ENCODE peak calls at places on chromosomes 3 and 15, in four cellular contexts. One of them, this sample, is unnamed.
A peak's percentile ranks its signal among the peaks of the same experiment; 100 is the strongest.

GRCh38 chr3:119427669-119428068 is 35.7 kb downstream of the TMEM39A start:
- DNase-seq in HCT116: no peak
- DNase-seq in OCI-LY7: no peak
- DNase-seq in hepatocyte: no peak
- DNase-seq in this sample: no peak

GRCh38 chr15:43150171-43150929 is 17.0 kb downstream of the TMEM62 start:
- DNase-seq in HCT116: no peak
- DNase-seq in OCI-LY7: no peak
- DNase-seq in hepatocyte: no peak
- DNase-seq in this sample: peak; percentile 79

GRCh38 chr15:24848050-24848449 is 106.7 kb upstream of the SNRPN start:
- DNase-seq in HCT116: no peak
- DNase-seq in OCI-LY7: no peak
- DNase-seq in hepatocyte: peak; percentile 81
- DNase-seq in this sample: no peak

GRCh38 chr3:87553058-87553457 is 276.7 kb upstream of the POU1F1 start:
- DNase-seq in HCT116: no peak
- DNase-seq in OCI-LY7: no peak
- DNase-seq in hepatocyte: peak; percentile 28
- DNase-seq in this sample: no peak

GRCh38 chr3:177609613-177610012 is 412.3 kb upstream of the TBL1XR1 start:
- DNase-seq in HCT116: no peak
- DNase-seq in OCI-LY7: no peak
- DNase-seq in hepatocyte: no peak
- DNase-seq in this sample: no peak

GRCh38 chr3:30544811-30545210 is 61.6 kb upstream of the TGFBR2 start:
- DNase-seq in HCT116: no peak
- DNase-seq in OCI-LY7: no peak
- DNase-seq in hepatocyte: no peak
- DNase-seq in this sample: no peak

GRCh38 chr3:54837964-54838363 is 89.9 kb downstream of the LRTM1 start:
- DNase-seq in HCT116: no peak
- DNase-seq in OCI-LY7: peak; percentile 10
- DNase-seq in hepatocyte: peak; percentile 16
- DNase-seq in this sample: no peak

GRCh38 chr3:48267782-48268181 is 26.9 kb downstream of the ZNF589 start:
- DNase-seq in HCT116: no peak
- DNase-seq in OCI-LY7: no peak
- DNase-seq in hepatocyte: peak; percentile 21
- DNase-seq in this sample: no peak

GRCh38 chr15:39145146-39145545 is 435.7 kb upstream of the THBS1 start:
- DNase-seq in HCT116: no peak
- DNase-seq in OCI-LY7: no peak
- DNase-seq in hepatocyte: no peak
- DNase-seq in this sample: no peak

GRCh38 chr3:186787642-186788481 is 4.5 kb downstream of the EIF4A2 start:
- DNase-seq in HCT116: no peak
- DNase-seq in OCI-LY7: peak; percentile 7
- DNase-seq in hepatocyte: no peak
- DNase-seq in this sample: no peak

GRCh38 chr3:16788440-16789057 is 96.2 kb upstream of the PLCL2 start:
- DNase-seq in HCT116: no peak
- DNase-seq in OCI-LY7: no peak
- DNase-seq in hepatocyte: no peak
- DNase-seq in this sample: no peak
- H3K9me2 ChIP-seq in HCT116: no peaks in the 10 kb centered on the region
- H3K9me2 ChIP-seq in OCI-LY7: no peaks in the 10 kb centered on the region
- H3K9me2 ChIP-seq in hepatocyte: no peaks in the 10 kb centered on the region
- H3K9me2 ChIP-seq in this sample: no peaks in the 10 kb centered on the region

DNA sequence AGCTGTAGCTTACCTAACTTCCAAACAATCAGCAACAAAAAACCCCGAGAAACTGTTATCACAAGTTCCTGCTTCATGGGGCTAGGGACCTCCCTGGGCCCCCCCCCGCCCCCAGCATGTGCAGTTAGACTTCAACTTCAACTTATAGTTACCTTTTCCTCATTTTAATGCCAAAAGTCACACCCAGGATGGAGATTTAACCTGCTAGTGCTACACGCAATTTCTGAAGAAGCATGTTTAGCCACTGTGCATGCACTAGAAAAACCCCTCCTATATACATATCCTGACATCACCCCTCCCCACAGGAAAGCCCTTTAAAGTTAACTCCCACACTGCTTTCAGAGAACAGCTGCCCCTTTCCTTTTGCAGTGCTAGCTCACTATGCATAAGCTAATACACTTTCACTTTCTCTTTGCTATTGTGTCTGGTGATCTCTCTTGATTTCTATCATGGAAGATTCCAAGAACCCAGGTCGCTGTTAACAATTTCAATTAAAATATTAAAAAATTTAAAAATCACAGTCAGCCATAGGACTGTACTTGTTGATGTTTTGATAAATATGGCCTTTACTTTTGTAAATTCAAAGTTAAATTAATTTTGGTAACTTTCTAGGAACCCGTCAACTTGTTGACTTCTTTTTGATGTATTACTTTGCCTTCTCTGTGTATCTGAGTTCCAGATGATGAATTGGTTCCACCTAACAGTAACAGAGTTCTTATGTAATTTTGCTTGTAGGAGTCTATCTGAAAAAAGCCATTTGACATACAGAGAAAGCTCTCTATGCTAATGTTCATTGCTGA is 75.2 kb upstream of the ACAD9 start:
- DNase-seq in HCT116: no peak
- DNase-seq in OCI-LY7: peak; percentile 85
- DNase-seq in hepatocyte: no peak
- DNase-seq in this sample: no peak
- H3K4me3 ChIP-seq in HCT116: no peak overlapping the region
- H3K4me3 ChIP-seq in OCI-LY7: peak overlapping the region; percentile 51
- H3K4me3 ChIP-seq in hepatocyte: no peak overlapping the region
- H3K4me3 ChIP-seq in this sample: no peak overlapping the region

DNA sequence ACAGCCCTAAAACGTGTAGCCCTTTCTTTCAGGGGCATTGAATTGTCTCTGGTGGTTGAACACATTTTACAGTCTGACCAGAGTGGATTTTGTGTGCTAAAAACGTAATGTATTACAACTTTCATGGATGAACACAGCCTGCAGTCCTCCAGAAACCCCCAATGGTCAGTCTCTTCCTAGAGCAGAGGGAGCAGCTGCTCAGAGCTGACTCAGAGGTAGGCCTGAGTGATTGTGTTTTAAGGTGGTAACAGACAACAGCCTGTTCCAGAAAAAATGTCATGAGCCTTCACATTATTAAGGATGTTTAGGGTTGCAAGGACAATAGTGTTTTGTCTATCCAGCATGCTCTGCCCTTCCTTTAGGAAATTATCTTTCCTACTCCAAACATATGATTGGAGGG is 34.5 kb upstream of the CTNNB1 start:
- DNase-seq in HCT116: no peak
- DNase-seq in OCI-LY7: no peak
- DNase-seq in hepatocyte: no peak
- DNase-seq in this sample: no peak
- H3K9me2 ChIP-seq in HCT116: no peaks in the 10 kb centered on the region
- H3K9me2 ChIP-seq in OCI-LY7: no peaks in the 10 kb centered on the region
- H3K9me2 ChIP-seq in hepatocyte: no peaks in the 10 kb centered on the region
- H3K9me2 ChIP-seq in this sample: no peaks in the 10 kb centered on the region

GRCh38 chr3:29331830-29332637 is 51.2 kb downstream of the RBMS3 start:
- DNase-seq in HCT116: no peak
- DNase-seq in OCI-LY7: no peak
- DNase-seq in hepatocyte: no peak
- DNase-seq in this sample: no peak

GRCh38 chr3:29334652-29335189 is 53.9 kb downstream of the RBMS3 start:
- DNase-seq in HCT116: no peak
- DNase-seq in OCI-LY7: no peak
- DNase-seq in hepatocyte: no peak
- DNase-seq in this sample: no peak

GRCh38 chr3:29335921-29336320 is 55.0 kb downstream of the RBMS3 start:
- DNase-seq in HCT116: no peak
- DNase-seq in OCI-LY7: no peak
- DNase-seq in hepatocyte: no peak
- DNase-seq in this sample: no peak

GRCh38 chr3:29335438-29335837 is 54.6 kb downstream of the RBMS3 start:
- DNase-seq in HCT116: peak; percentile 15
- DNase-seq in OCI-LY7: no peak
- DNase-seq in hepatocyte: peak; percentile 92
- DNase-seq in this sample: no peak

DNA sequence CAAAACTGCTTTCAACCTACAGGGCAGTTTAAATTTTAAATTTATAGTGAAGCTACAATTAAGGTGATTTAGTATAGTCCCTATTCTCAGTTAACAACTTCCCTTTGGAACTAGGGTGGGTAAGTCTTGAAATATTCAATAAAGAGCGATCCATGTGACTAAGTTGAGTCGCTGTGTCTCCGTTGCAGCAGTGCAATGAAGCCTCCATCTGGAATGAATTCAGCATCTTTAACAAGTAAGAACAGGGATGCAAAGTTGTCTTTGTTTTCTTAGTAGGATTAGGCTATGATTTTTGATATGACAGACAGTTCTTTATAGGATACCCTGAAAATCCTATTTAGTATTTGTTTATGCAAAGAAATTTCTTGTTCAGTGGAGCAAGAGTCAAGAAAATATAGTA is 52.6 kb downstream of the RBMS3 start:
- DNase-seq in HCT116: no peak
- DNase-seq in OCI-LY7: no peak
- DNase-seq in hepatocyte: no peak
- DNase-seq in this sample: no peak
- H3K4me3 ChIP-seq in HCT116: no peak overlapping the region
- H3K4me3 ChIP-seq in OCI-LY7: no peak overlapping the region
- H3K4me3 ChIP-seq in hepatocyte: no peak overlapping the region
- H3K4me3 ChIP-seq in this sample: no peak overlapping the region

GRCh38 chr3:41167722-41168497 is 31.4 kb upstream of the CTNNB1 start:
- DNase-seq in HCT116: no peak
- DNase-seq in OCI-LY7: no peak
- DNase-seq in hepatocyte: no peak
- DNase-seq in this sample: no peak

GRCh38 chr3:41159581-41160189 is 39.6 kb upstream of the CTNNB1 start:
- DNase-seq in HCT116: peak; percentile 41
- DNase-seq in OCI-LY7: no peak
- DNase-seq in hepatocyte: peak; percentile 63
- DNase-seq in this sample: peak; percentile 85

GRCh38 chr3:41158947-41159346 is 40.4 kb upstream of the CTNNB1 start:
- DNase-seq in HCT116: no peak
- DNase-seq in OCI-LY7: no peak
- DNase-seq in hepatocyte: peak; percentile 68
- DNase-seq in this sample: peak; percentile 89

GRCh38 chr3:41163399-41163798 is 35.9 kb upstream of the CTNNB1 start:
- DNase-seq in HCT116: no peak
- DNase-seq in OCI-LY7: no peak
- DNase-seq in hepatocyte: peak; percentile 37
- DNase-seq in this sample: no peak

GRCh38 chr3:41162981-41163380 is 36.3 kb upstream of the CTNNB1 start:
- DNase-seq in HCT116: no peak
- DNase-seq in OCI-LY7: no peak
- DNase-seq in hepatocyte: no peak
- DNase-seq in this sample: no peak
- H3K9me2 ChIP-seq in HCT116: no peaks in the 10 kb centered on the region
- H3K9me2 ChIP-seq in OCI-LY7: no peaks in the 10 kb centered on the region
- H3K9me2 ChIP-seq in hepatocyte: no peaks in the 10 kb centered on the region
- H3K9me2 ChIP-seq in this sample: no peaks in the 10 kb centered on the region

GRCh38 chr3:105844713-105845112 is 24.1 kb downstream of the CBLB start:
- DNase-seq in HCT116: no peak
- DNase-seq in OCI-LY7: no peak
- DNase-seq in hepatocyte: no peak
- DNase-seq in this sample: no peak
- H3K4me3 ChIP-seq in HCT116: no peak overlapping the region
- H3K4me3 ChIP-seq in OCI-LY7: no peak overlapping the region
- H3K4me3 ChIP-seq in hepatocyte: no peak overlapping the region
- H3K4me3 ChIP-seq in this sample: no peak overlapping the region

DNA sequence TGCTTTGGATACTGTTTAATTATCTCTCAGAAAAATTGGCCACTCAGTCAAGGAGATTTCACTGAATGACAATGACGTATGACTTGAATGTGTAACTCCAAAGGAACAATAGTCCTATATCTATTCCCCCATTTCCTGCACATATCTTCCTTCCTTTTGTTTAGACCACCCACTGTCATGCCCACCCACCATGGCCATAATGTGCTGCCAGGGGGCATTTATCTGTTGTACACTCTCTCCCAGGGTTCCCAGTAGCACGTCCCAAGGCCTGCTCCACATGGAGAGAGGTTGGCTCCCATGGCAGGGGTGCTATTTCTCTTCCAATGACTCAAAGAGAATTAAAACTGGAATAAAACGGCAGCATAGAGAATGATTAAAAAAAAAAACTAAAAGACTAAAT is 36.8 kb upstream of the CTNNB1 start:
- DNase-seq in HCT116: no peak
- DNase-seq in OCI-LY7: no peak
- DNase-seq in hepatocyte: no peak
- DNase-seq in this sample: no peak
- H3K9me2 ChIP-seq in HCT116: no peaks in the 10 kb centered on the region
- H3K9me2 ChIP-seq in OCI-LY7: no peaks in the 10 kb centered on the region
- H3K9me2 ChIP-seq in hepatocyte: no peaks in the 10 kb centered on the region
- H3K9me2 ChIP-seq in this sample: no peaks in the 10 kb centered on the region